ENCODE peak calls at places on chromosome 1, in nine cellular contexts. T, G, E, R, S, Y, W, O and K are unnamed samples.

GRCh38 chr1:182173791-182174190 is 112.3 kb upstream of the ZNF648 start:
- DNase-seq in W (no peak), O (peak; percentile 48), E (no peak), G (no peak), Y (no peak), T (no peak), R (no peak), S (no peak), K (no peak)

GRCh38 chr1:66490817-66491216 is 43.1 kb upstream of the SGIP1 start:
- DNase-seq in Y (no peak), W (no peak), E (no peak), T (no peak), O (no peak), R (peak; percentile 63), G (no peak), S (no peak), K (no peak)

GRCh38 chr1:7376676-7377075 is 394.4 kb upstream of the VAMP3 start:
- DNase-seq in S (no peak), T (no peak), G (no peak), Y (no peak), R (no peak), W (no peak), O (peak; percentile 20), E (no peak), K (no peak)

GRCh38 chr1:88300864-88301263 is 383.2 kb upstream of the PKN2 start:
- DNase-seq in W (no peak), T (no peak), S (no peak), O (no peak), E (no peak), R (no peak), G (no peak), Y (no peak), K (no peak)

GRCh38 chr1:160488347-160489058 is 34.6 kb downstream of the SLAMF6 start:
- DNase-seq in Y (no peak), O (no peak), G (peak; percentile 71), S (no peak), W (no peak), E (no peak), R (no peak), T (no peak), K (no peak)

GRCh38 chr1:211813590-211813989 is 17.0 kb downstream of the LPGAT1 start:
- DNase-seq in O (peak; percentile 83), E (peak; percentile 25), G (no peak), T (no peak), S (no peak), W (peak; percentile 9), Y (no peak), R (peak; percentile 36), K (no peak)

GRCh38 chr1:65393345-65393744 is 27.1 kb upstream of the LEPR start:
- DNase-seq in W (peak; percentile 60), S (peak; percentile 30), R (peak; percentile 34), Y (no peak), O (no peak), E (no peak), G (no peak), T (no peak), K (no peak)

GRCh38 chr1:24659993-24660665 is 17.0 kb downstream of the SRRM1 start:
- DNase-seq in E (no peak), W (no peak), R (no peak), Y (no peak), T (no peak), O (no peak), G (no peak), S (no peak), K (no peak)

DNA sequence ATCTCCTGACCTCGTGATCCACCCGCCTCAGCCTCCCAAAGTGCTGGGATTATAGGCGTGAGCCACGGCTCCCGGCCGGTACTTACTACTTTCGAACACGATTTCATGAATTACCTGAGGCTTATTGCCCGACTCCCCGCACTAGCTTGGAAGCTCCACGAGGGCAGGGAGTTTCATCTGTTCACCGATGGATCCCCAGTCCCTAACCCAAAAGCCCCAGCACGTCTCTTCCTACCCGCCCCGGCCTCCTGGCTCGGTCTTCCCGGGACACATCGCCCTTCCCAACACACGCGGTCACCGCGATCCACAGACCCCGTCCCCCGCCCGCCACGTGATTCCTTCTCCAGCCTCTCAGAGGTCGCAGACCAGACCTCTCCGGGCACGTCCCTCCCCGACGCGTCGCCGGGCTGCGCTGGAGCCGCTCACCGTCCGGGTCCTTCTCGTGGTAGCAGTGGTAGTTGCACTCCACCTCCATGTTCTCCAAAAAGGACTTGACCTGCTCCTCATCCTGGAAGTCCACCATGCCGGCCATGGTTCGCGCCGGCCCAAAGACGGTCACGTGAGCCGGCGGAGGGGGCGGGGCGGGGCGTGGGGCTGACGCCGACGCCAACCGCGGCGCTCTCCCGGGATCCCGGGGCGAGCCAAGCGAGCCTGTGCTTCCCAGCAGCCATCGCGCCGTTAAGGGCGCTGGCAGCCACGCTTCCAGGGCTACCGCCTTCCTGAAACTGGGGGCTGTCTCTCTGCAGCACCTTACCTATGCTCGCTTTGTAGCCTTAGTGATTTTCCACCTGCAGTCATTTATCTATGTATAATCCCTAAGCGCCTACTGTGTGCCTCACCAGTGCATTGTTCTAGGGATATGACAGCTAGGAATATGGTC is at the start of gene COA7:
- DNase-seq in O (peak; percentile 89), T (peak; percentile 81), Y (peak; percentile 85), R (peak; percentile 71), E (peak; percentile 90), W (peak; percentile 91), G (peak; percentile 80), S (peak; percentile 76), K (peak; percentile 87)
- TF ChIP-seq POLR2A in O (no peak), T (peak; percentile 57), Y (no peak), R (no peak), E (no peak), W (peak; percentile 87), G (no peak), S (peak; percentile 85), K (peak; percentile 60)

DNA sequence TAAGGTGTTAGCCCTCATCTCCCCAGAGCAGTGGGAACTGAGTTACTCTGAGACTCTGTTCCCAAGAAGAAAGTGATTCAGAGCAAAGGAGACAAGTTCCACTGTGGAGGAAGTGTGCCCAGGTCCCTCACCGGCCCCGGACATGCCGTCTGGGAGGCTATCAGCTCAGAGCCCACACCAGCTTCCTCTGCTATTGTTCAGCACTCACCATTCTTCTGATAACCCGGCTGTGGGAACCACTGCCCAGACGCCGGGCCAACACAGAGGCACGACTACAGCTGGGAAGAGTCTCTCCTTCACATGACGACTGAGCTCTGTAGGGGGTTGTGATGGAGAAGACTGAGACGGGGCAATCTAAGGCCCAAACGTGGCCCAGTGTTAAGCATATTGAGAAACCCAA is 34.2 kb upstream of the GJA5 start:
- DNase-seq in G (no peak), T (no peak), Y (no peak), O (no peak), S (no peak), W (no peak), E (no peak), R (no peak), K (no peak)
- TF ChIP-seq POLR2A in G (no peak), T (no peak), Y (no peak), O (no peak), S (no peak), W (no peak), E (no peak), R (no peak), K (no peak)

GRCh38 chr1:221162939-221163338 is 283.7 kb downstream of the HLX start:
- DNase-seq in R (no peak), S (no peak), T (no peak), W (no peak), E (no peak), G (no peak), Y (no peak), O (no peak), K (no peak)

GRCh38 chr1:221159608-221160007 is 280.4 kb downstream of the HLX start:
- DNase-seq in W (no peak), O (no peak), Y (no peak), T (no peak), G (no peak), E (no peak), R (no peak), S (no peak), K (no peak)

GRCh38 chr1:221162352-221162751 is 283.1 kb downstream of the HLX start:
- DNase-seq in T (no peak), E (no peak), W (no peak), O (no peak), Y (no peak), G (no peak), S (no peak), R (no peak), K (no peak)

GRCh38 chr1:221164029-221164428 is 284.8 kb downstream of the HLX start:
- DNase-seq in S (no peak), E (no peak), R (peak; percentile 49), G (no peak), Y (no peak), W (no peak), O (no peak), T (no peak), K (no peak)

DNA sequence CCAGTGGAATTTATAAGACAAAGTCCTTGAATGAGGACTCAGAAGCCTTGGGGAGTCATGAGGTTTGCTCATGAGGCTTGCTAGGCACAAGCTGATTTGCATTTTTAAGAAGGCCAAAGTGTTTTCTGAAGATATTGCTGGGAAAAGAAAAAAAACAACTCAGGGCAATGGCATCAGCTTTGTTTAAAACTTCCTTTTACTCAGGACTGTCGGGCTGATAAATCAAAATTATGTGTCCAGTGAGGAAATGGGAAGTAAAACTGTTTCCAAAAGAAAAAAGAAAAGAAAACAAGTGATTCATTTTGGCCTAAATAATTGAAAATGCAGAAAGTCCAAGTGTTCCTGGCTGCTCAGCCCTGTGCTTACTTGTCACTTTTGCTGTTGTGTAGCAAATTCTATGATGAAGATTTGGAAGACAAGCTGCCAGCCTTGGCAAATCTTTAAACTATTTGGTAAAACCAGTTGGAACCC is 282.4 kb downstream of the HLX start:
- DNase-seq in O (no peak), W (no peak), T (no peak), Y (no peak), G (no peak), S (no peak), E (no peak), R (peak; percentile 13), K (no peak)
- TF ChIP-seq POLR2A in O (no peak), W (no peak), T (no peak), Y (no peak), G (no peak), S (no peak), E (no peak), R (no peak), K (no peak)

GRCh38 chr1:218345673-218346390 is 696 bp downstream of the TGFB2 start:
- DNase-seq in W (peak; percentile 76), E (peak; percentile 25), R (peak; percentile 70), O (peak; percentile 53), T (peak; percentile 34), G (no peak), Y (peak; percentile 63), S (no peak), K (peak; percentile 57)

GRCh38 chr1:218347713-218348627 is 2.8 kb downstream of the TGFB2 start:
- DNase-seq in R (peak; percentile 70), O (no peak), G (no peak), E (no peak), Y (no peak), W (no peak), S (no peak), T (no peak), K (no peak)

GRCh38 chr1:218347316-218347712 is 2.2 kb downstream of the TGFB2 start:
- DNase-seq in R (peak; percentile 30), O (no peak), Y (no peak), T (no peak), E (no peak), W (peak; percentile 8), G (no peak), S (no peak), K (no peak)

GRCh38 chr1:218346391-218347204 is 1.5 kb downstream of the TGFB2 start:
- DNase-seq in R (peak; percentile 37), T (no peak), G (peak; percentile 49), E (no peak), O (no peak), W (peak; percentile 44), Y (no peak), S (no peak), K (peak; percentile 16)

GRCh38 chr1:218344814-218345672 is at the start of gene TGFB2:
- DNase-seq in S (no peak), Y (no peak), R (peak; percentile 85), T (peak; percentile 22), W (peak; percentile 58), G (peak; percentile 30), O (no peak), E (peak; percentile 21), K (peak; percentile 55)
- TF ChIP-seq POLR2A in S (peak; percentile 93), Y (peak; percentile 72), R (peak; percentile 95), T (peak; percentile 69), W (no peak), G (no peak), O (no peak), E (peak; percentile 60), K (no peak)